ENCODE peak calls at places on chromosomes 13 and 19, in seven cellular contexts. One of them, this sample, is unnamed.

GRCh38 chr13:47858678-47859050 is 142.4 kb downstream of the SUCLA2 start:
- DNase-seq in left ventricle myocardium inferior: no peak
- DNase-seq in breast epithelium: no peak
- DNase-seq in cardiac muscle cell: no peak
- DNase-seq in tibial artery: no peak
- DNase-seq in fibroblast of lung: peak; percentile 72
- DNase-seq in PC-3: peak; percentile 42
- DNase-seq in this sample: no peak

GRCh38 chr13:98584668-98585397 is 7.9 kb upstream of the STK24 start:
- DNase-seq in left ventricle myocardium inferior: no peak
- DNase-seq in breast epithelium: no peak
- DNase-seq in cardiac muscle cell: no peak
- DNase-seq in tibial artery: no peak
- DNase-seq in fibroblast of lung: no peak
- DNase-seq in PC-3: no peak
- DNase-seq in this sample: no peak

GRCh38 chr13:78762825-78763224 is 103.9 kb upstream of the OBI1 start:
- DNase-seq in left ventricle myocardium inferior: no peak
- DNase-seq in breast epithelium: no peak
- DNase-seq in cardiac muscle cell: no peak
- DNase-seq in tibial artery: no peak
- DNase-seq in fibroblast of lung: no peak
- DNase-seq in PC-3: no peak
- DNase-seq in this sample: no peak

GRCh38 chr19:32876236-32876918 is 6.8 kb upstream of the SLC7A9 start:
- DNase-seq in left ventricle myocardium inferior: no peak
- DNase-seq in breast epithelium: no peak
- DNase-seq in cardiac muscle cell: no peak
- DNase-seq in tibial artery: no peak
- DNase-seq in fibroblast of lung: no peak
- DNase-seq in PC-3: no peak
- DNase-seq in this sample: no peak

GRCh38 chr13:112117955-112118302 is 51.0 kb downstream of the SOX1 start:
- DNase-seq in left ventricle myocardium inferior: no peak
- DNase-seq in breast epithelium: no peak
- DNase-seq in cardiac muscle cell: no peak
- DNase-seq in tibial artery: no peak
- DNase-seq in fibroblast of lung: no peak
- DNase-seq in PC-3: no peak
- DNase-seq in this sample: peak; percentile 40

GRCh38 chr19:40721936-40722661 is 5.2 kb downstream of the ITPKC start:
- DNase-seq in left ventricle myocardium inferior: no peak
- DNase-seq in breast epithelium: peak; percentile 45
- DNase-seq in cardiac muscle cell: no peak
- DNase-seq in tibial artery: no peak
- DNase-seq in fibroblast of lung: peak; percentile 34
- DNase-seq in PC-3: peak; percentile 54
- DNase-seq in this sample: no peak

GRCh38 chr13:93147293-93147645 is 79.3 kb upstream of the GPC6 start:
- DNase-seq in left ventricle myocardium inferior: no peak
- DNase-seq in breast epithelium: no peak
- DNase-seq in cardiac muscle cell: no peak
- DNase-seq in tibial artery: no peak
- DNase-seq in fibroblast of lung: peak; percentile 63
- DNase-seq in PC-3: no peak
- DNase-seq in this sample: no peak

GRCh38 chr13:41639955-41640780 is 182.8 kb downstream of the RGCC start:
- DNase-seq in left ventricle myocardium inferior: no peak
- DNase-seq in breast epithelium: no peak
- DNase-seq in cardiac muscle cell: no peak
- DNase-seq in tibial artery: peak; percentile 42
- DNase-seq in fibroblast of lung: no peak
- DNase-seq in PC-3: no peak
- DNase-seq in this sample: peak; percentile 77

GRCh38 chr13:100880166-100880565 is 205.6 kb upstream of the TMTC4 start:
- DNase-seq in left ventricle myocardium inferior: no peak
- DNase-seq in breast epithelium: no peak
- DNase-seq in cardiac muscle cell: no peak
- DNase-seq in tibial artery: no peak
- DNase-seq in fibroblast of lung: no peak
- DNase-seq in PC-3: no peak
- DNase-seq in this sample: no peak

GRCh38 chr19:19597809-19598306 is 20.6 kb downstream of the PBX4 start:
- DNase-seq in left ventricle myocardium inferior: no peak
- DNase-seq in breast epithelium: no peak
- DNase-seq in cardiac muscle cell: no peak
- DNase-seq in tibial artery: no peak
- DNase-seq in fibroblast of lung: no peak
- DNase-seq in PC-3: no peak
- DNase-seq in this sample: no peak

GRCh38 chr13:75481176-75482069 is 546 bp downstream of the TBC1D4 start:
- DNase-seq in left ventricle myocardium inferior: peak; percentile 22
- DNase-seq in breast epithelium: no peak
- DNase-seq in cardiac muscle cell: peak; percentile 61
- DNase-seq in tibial artery: no peak
- DNase-seq in fibroblast of lung: peak; percentile 40
- DNase-seq in PC-3: peak; percentile 28
- DNase-seq in this sample: peak; percentile 69

GRCh38 chr19:19643158-19644053 is at the start of gene GMIP:
- DNase-seq in left ventricle myocardium inferior: peak; percentile 82
- DNase-seq in breast epithelium: peak; percentile 64
- DNase-seq in cardiac muscle cell: peak; percentile 81
- DNase-seq in tibial artery: peak; percentile 55
- DNase-seq in fibroblast of lung: peak; percentile 28
- DNase-seq in PC-3: peak; percentile 68
- DNase-seq in this sample: peak; percentile 84

GRCh38 chr19:5520501-5520900 is 47.3 kb downstream of the TINCR start:
- DNase-seq in left ventricle myocardium inferior: no peak
- DNase-seq in breast epithelium: no peak
- DNase-seq in cardiac muscle cell: no peak
- DNase-seq in tibial artery: no peak
- DNase-seq in fibroblast of lung: no peak
- DNase-seq in PC-3: no peak
- DNase-seq in this sample: no peak

GRCh38 chr13:112674412-112675383 is 15.1 kb upstream of the ATP11A start:
- DNase-seq in left ventricle myocardium inferior: no peak
- DNase-seq in breast epithelium: no peak
- DNase-seq in cardiac muscle cell: no peak
- DNase-seq in tibial artery: peak; percentile 1
- DNase-seq in fibroblast of lung: no peak
- DNase-seq in PC-3: no peak
- DNase-seq in this sample: no peak

GRCh38 chr13:28716511-28716910 is 2.3 kb downstream of the SLC46A3 start:
- DNase-seq in left ventricle myocardium inferior: peak; percentile 30
- DNase-seq in breast epithelium: peak; percentile 38
- DNase-seq in cardiac muscle cell: no peak
- DNase-seq in tibial artery: no peak
- DNase-seq in fibroblast of lung: peak; percentile 40
- DNase-seq in PC-3: peak; percentile 79
- DNase-seq in this sample: peak; percentile 85

GRCh38 chr13:98853791-98854191 is 101.3 kb upstream of the SLC15A1 start:
- DNase-seq in left ventricle myocardium inferior: no peak
- DNase-seq in breast epithelium: no peak
- DNase-seq in cardiac muscle cell: no peak
- DNase-seq in tibial artery: no peak
- DNase-seq in fibroblast of lung: peak; percentile 66
- DNase-seq in PC-3: no peak
- DNase-seq in this sample: no peak

GRCh38 chr19:31312004-31312403 is 37.2 kb downstream of the TSHZ3 start:
- DNase-seq in left ventricle myocardium inferior: no peak
- DNase-seq in breast epithelium: no peak
- DNase-seq in cardiac muscle cell: no peak
- DNase-seq in tibial artery: no peak
- DNase-seq in fibroblast of lung: peak; percentile 93
- DNase-seq in PC-3: peak; percentile 10
- DNase-seq in this sample: peak; percentile 68

GRCh38 chr19:17726914-17727773 is 7.9 kb downstream of the MAP1S start:
- DNase-seq in left ventricle myocardium inferior: no peak
- DNase-seq in breast epithelium: no peak
- DNase-seq in cardiac muscle cell: no peak
- DNase-seq in tibial artery: no peak
- DNase-seq in fibroblast of lung: no peak
- DNase-seq in PC-3: no peak
- DNase-seq in this sample: no peak

GRCh38 chr19:17724655-17725054 is 5.4 kb downstream of the MAP1S start:
- DNase-seq in left ventricle myocardium inferior: no peak
- DNase-seq in breast epithelium: no peak
- DNase-seq in cardiac muscle cell: no peak
- DNase-seq in tibial artery: no peak
- DNase-seq in fibroblast of lung: no peak
- DNase-seq in PC-3: no peak
- DNase-seq in this sample: no peak

GRCh38 chr19:17727843-17728242 is 8.6 kb downstream of the MAP1S start:
- DNase-seq in left ventricle myocardium inferior: no peak
- DNase-seq in breast epithelium: no peak
- DNase-seq in cardiac muscle cell: no peak
- DNase-seq in tibial artery: no peak
- DNase-seq in fibroblast of lung: no peak
- DNase-seq in PC-3: no peak
- DNase-seq in this sample: no peak

GRCh38 chr19:17726136-17726741 is 7.0 kb downstream of the MAP1S start:
- DNase-seq in left ventricle myocardium inferior: no peak
- DNase-seq in breast epithelium: no peak
- DNase-seq in cardiac muscle cell: no peak
- DNase-seq in tibial artery: no peak
- DNase-seq in fibroblast of lung: no peak
- DNase-seq in PC-3: no peak
- DNase-seq in this sample: no peak

DNA sequence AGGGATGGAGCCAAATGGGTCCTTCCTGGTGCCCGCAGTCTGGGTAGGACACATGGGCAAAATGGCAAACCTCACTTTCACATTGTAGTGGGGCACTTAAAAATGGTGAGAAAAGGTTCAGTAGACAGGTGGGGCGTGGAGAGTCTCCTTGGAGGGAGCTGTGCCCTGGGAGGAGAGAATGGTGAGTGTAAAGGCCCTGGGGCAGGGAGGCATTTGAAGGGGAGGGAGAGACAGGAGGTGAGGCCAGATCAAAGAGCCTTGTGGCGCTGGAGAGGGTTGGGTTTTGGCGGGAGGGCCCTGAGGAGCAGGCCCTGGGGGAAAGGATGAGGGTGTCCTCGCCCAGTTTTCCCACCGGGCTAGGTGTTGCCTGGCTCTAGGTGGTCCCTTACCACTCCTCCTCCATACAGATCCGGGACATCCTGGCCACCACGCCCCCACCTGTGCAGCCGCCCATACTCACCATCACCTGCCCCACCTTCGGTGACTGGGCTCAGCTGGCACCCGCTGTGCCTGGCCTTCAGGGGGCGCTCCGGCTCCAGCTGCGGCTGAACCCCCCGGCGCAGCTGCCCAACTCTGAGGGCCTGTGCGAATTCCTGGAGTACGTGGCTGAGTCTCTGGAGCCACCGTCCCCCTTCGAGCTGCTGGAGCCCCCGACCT is 6.3 kb downstream of the MAP1S start:
- DNase-seq in left ventricle myocardium inferior: no peak
- DNase-seq in breast epithelium: no peak
- DNase-seq in cardiac muscle cell: no peak
- DNase-seq in tibial artery: no peak
- DNase-seq in fibroblast of lung: no peak
- DNase-seq in PC-3: no peak
- DNase-seq in this sample: no peak
- TF ChIP-seq CTCF in left ventricle myocardium inferior: no peak
- TF ChIP-seq CTCF in breast epithelium: no peak
- TF ChIP-seq CTCF in cardiac muscle cell: peak; percentile 39
- TF ChIP-seq CTCF in tibial artery: no peak
- TF ChIP-seq CTCF in fibroblast of lung: no peak
- TF ChIP-seq CTCF in PC-3: peak; percentile 68
- TF ChIP-seq CTCF in this sample: no peak

DNA sequence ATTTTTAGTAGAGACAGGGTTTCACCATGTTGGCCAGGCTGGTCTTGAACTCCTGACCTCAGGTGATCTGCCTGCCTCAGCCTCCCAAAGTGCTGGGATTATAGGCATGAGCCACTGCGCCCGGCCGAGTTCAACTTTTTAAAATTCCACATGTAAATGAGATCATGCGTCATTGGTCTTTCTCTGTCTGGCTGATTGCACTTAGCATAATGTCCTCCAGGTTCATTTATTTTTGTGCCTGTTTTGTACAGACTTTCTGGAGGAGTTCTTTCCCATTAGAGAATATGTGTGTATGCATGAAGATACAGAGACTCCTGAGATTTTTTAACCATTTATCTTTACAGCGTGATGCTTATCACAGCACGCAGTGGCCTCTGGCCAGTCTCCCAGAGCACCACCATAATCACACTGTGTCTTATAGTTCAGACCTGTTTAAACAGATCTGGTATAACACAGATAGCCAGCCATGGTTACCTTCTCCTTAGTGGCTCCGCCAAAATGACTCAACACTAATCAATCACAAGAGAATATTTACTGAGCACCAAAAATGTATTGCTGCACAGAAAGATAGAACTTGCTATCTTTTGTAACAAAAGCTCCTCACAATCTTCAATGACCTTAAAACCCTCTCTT is 11.4 kb upstream of the STARD13 start:
- DNase-seq in left ventricle myocardium inferior: no peak
- DNase-seq in breast epithelium: no peak
- DNase-seq in cardiac muscle cell: no peak
- DNase-seq in tibial artery: no peak
- DNase-seq in fibroblast of lung: peak; percentile 73
- DNase-seq in PC-3: no peak
- DNase-seq in this sample: no peak
- H3K4me1 ChIP-seq in left ventricle myocardium inferior: peaks cover 13% of the 10 kb centered on the region
- H3K4me1 ChIP-seq in breast epithelium: no peaks in the 10 kb centered on the region
- H3K4me1 ChIP-seq in cardiac muscle cell: no peaks in the 10 kb centered on the region
- H3K4me1 ChIP-seq in tibial artery: no peaks in the 10 kb centered on the region
- H3K4me1 ChIP-seq in fibroblast of lung: no peaks in the 10 kb centered on the region
- H3K4me1 ChIP-seq in PC-3: no peaks in the 10 kb centered on the region
- H3K4me1 ChIP-seq in this sample: peaks cover 11% of the 10 kb centered on the region

GRCh38 chr13:114064516-114065140 is 67.8 kb downstream of the RASA3 start:
- DNase-seq in left ventricle myocardium inferior: peak; percentile 28
- DNase-seq in breast epithelium: no peak
- DNase-seq in cardiac muscle cell: no peak
- DNase-seq in tibial artery: no peak
- DNase-seq in fibroblast of lung: peak; percentile 35
- DNase-seq in PC-3: peak; percentile 20
- DNase-seq in this sample: peak; percentile 79
- H3K4me3 ChIP-seq in left ventricle myocardium inferior: peak overlapping the region; percentile 59
- H3K4me3 ChIP-seq in breast epithelium: peak overlapping the region; percentile 28
- H3K4me3 ChIP-seq in cardiac muscle cell: no peak overlapping the region
- H3K4me3 ChIP-seq in tibial artery: peak overlapping the region; percentile 51
- H3K4me3 ChIP-seq in fibroblast of lung: peak overlapping the region; percentile 42
- H3K4me3 ChIP-seq in PC-3: peak overlapping the region; percentile 64
- H3K4me3 ChIP-seq in this sample: peak overlapping the region; percentile 26

DNA sequence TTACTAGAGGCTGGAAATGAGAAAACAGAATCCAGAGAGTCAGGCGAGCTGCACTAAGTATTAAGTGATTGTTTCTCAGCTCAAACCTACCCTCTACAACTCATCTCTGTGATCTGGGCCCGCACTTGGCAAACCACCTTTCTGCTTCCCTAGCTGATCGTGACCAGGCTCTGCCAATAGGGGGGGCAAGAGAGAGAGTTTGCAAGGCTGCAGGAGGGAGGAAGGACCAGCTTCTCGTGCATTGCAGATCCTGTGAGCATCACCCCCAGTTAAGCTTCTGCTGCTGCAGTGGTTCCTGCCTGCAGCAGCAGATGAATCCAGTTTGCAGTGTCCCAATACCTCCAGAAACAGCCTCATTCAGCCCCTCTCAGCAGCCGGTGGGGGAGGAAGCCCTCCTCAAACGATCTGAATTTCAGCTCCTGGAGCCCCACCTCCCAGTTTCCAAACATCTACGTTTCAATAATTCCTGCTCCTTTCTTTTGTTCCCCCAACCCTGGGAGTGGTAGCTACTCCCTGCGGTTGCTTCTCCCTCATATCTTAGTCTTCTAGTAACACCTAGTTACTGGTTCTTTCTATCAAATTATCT is 20.0 kb downstream of the XRCC1 start:
- DNase-seq in left ventricle myocardium inferior: peak; percentile 45
- DNase-seq in breast epithelium: no peak
- DNase-seq in cardiac muscle cell: peak; percentile 71
- DNase-seq in tibial artery: peak; percentile 64
- DNase-seq in fibroblast of lung: peak; percentile 48
- DNase-seq in PC-3: peak; percentile 56
- DNase-seq in this sample: peak; percentile 75
- TF ChIP-seq CTCF in left ventricle myocardium inferior: peak; percentile 71
- TF ChIP-seq CTCF in breast epithelium: peak; percentile 9
- TF ChIP-seq CTCF in cardiac muscle cell: peak; percentile 92
- TF ChIP-seq CTCF in tibial artery: peak; percentile 41
- TF ChIP-seq CTCF in fibroblast of lung: peak; percentile 80
- TF ChIP-seq CTCF in PC-3: peak; percentile 71
- TF ChIP-seq CTCF in this sample: no peak